ENCODE peak calls at places on chromosomes 7 and 10, in five cellular contexts. U, I, E, M and O are unnamed samples.

GRCh38 chr7:107955394-107955793 is 47.6 kb downstream of the LAMB1 start:
- DNase-seq in M (no peak), U (no peak), I (no peak), E (no peak), O (no peak)

GRCh38 chr7:52749880-52750279 is 285.6 kb upstream of the POM121L12 start:
- DNase-seq in U (no peak), E (no peak), M (no peak), I (no peak), O (no peak)

GRCh38 chr7:41810258-41810576 is 107.3 kb upstream of the INHBA start:
- DNase-seq in E (no peak), I (no peak), U (no peak), M (no peak), O (no peak)

GRCh38 chr10:122642726-122643605 is 56.7 kb downstream of the C10orf120 start:
- DNase-seq in M (no peak), I (no peak), U (no peak), E (no peak), O (no peak)

GRCh38 chr7:37833107-37833817 is 15.1 kb upstream of the NME8 start:
- DNase-seq in I (peak), U (no peak), M (peak), E (peak), O (peak)

GRCh38 chr10:89332092-89332633 is 4.4 kb downstream of the IFIT3 start:
- DNase-seq in I (peak), U (no peak), M (no peak), E (no peak), O (peak)

GRCh38 chr10:93465806-93466675 is 16.1 kb downstream of the MYOF start:
- DNase-seq in M (no peak), E (peak), I (peak), U (no peak), O (peak)

GRCh38 chr10:124648738-124649137 is 95.4 kb downstream of the FAM53B start:
- DNase-seq in U (no peak), I (peak), E (peak), M (peak), O (peak)

GRCh38 chr7:72405389-72405788 is 6.7 kb downstream of the CALN1 start:
- DNase-seq in U (no peak), I (no peak), M (no peak), E (no peak), O (no peak)

GRCh38 chr7:29482056-29482455 is 81.6 kb upstream of the PRR15 start:
- DNase-seq in I (no peak), M (no peak), U (no peak), E (no peak), O (no peak)

GRCh38 chr10:76618171-76618570 is 1019.4 kb downstream of the KCNMA1 start:
- DNase-seq in I (no peak), M (no peak), E (no peak), U (no peak), O (no peak)

GRCh38 chr10:82815680-82816079 is 940.7 kb downstream of the NRG3 start:
- DNase-seq in I (no peak), M (no peak), U (no peak), E (no peak), O (no peak)

GRCh38 chr7:134514663-134515062 is 12.7 kb upstream of the AKR1B10 start:
- DNase-seq in I (peak), U (no peak), M (no peak), E (no peak), O (peak)

GRCh38 chr10:1206601-1207000 is 150.4 kb downstream of the WDR37 start:
- DNase-seq in E (no peak), M (no peak), I (no peak), U (no peak), O (no peak)

GRCh38 chr10:35058134-35058533 is 32.0 kb downstream of the CUL2 start:
- DNase-seq in E (no peak), U (no peak), M (no peak), I (peak), O (peak)

GRCh38 chr7:25795824-25796235 is 356.2 kb upstream of the NFE2L3 start:
- DNase-seq in U (no peak), I (peak), E (no peak), M (no peak), O (peak)

GRCh38 chr10:62734781-62735463 is 69.6 kb upstream of the ADO start:
- DNase-seq in E (no peak), U (no peak), M (no peak), I (no peak), O (no peak)

GRCh38 chr10:4316166-4316810 is 509.7 kb upstream of the AKR1E2 start:
- DNase-seq in U (no peak), E (peak), I (peak), M (no peak), O (peak)

GRCh38 chr10:59631882-59632281 is 77.8 kb downstream of the SLC16A9 start:
- DNase-seq in U (no peak), M (no peak), E (no peak), I (no peak), O (no peak)

GRCh38 chr7:140144821-140145220 is 32.0 kb downstream of the KDM7A start:
- DNase-seq in M (no peak), U (no peak), I (no peak), E (no peak), O (no peak)

GRCh38 chr7:408651-409343 is 110.8 kb downstream of the PDGFA start:
- DNase-seq in E (peak), M (peak), I (no peak), U (no peak), O (no peak)

GRCh38 chr10:61992683-61993629 is 91.5 kb downstream of the ARID5B start:
- DNase-seq in E (no peak), M (peak), U (no peak), I (peak), O (peak)

GRCh38 chr10:127997241-127997640 is 90.3 kb downstream of the PTPRE start:
- DNase-seq in U (no peak), M (no peak), I (no peak), E (no peak), O (peak)

GRCh38 chr7:128381161-128381821 is 19.8 kb upstream of the PRRT4 start:
- DNase-seq in I (no peak), M (no peak), E (peak), U (no peak), O (no peak)

GRCh38 chr10:11181996-11182395 is 164.3 kb downstream of the CELF2 start:
- DNase-seq in I (peak), E (peak), M (no peak), U (no peak), O (no peak)

GRCh38 chr7:82428186-82428961 is 15.2 kb downstream of the CACNA2D1 start:
- DNase-seq in M (no peak), E (no peak), I (no peak), U (no peak), O (peak)

GRCh38 chr7:2823124-2823523 is 21.0 kb downstream of the GNA12 start:
- DNase-seq in U (no peak), I (no peak), E (no peak), M (no peak), O (no peak)

GRCh38 chr7:38317457-38318037 is 44.1 kb upstream of the TARP start:
- DNase-seq in U (no peak), M (no peak), I (no peak), E (no peak), O (no peak)